ENCODE peak calls at places on chromosomes 3 and 15, in nine cellular contexts. S, M, H, B, U, F, T, D and R are unnamed samples.

GRCh38 chr3:33130144-33130543 is 16.3 kb downstream of the CRTAP start:
- DNase-seq in D (no peak), M (no peak), T (no peak), H (no peak), F (no peak), U (no peak), B (no peak), S (no peak), R (no peak)

GRCh38 chr3:64761729-64762432 is 74.1 kb upstream of the ADAMTS9 start:
- DNase-seq in H (no peak), T (no peak), F (no peak), B (no peak), M (no peak), D (peak), U (no peak), S (no peak), R (no peak)

GRCh38 chr3:129663045-129663446 is 56.6 kb upstream of the PLXND1 start:
- DNase-seq in M (no peak), D (no peak), H (peak), B (no peak), T (no peak), S (no peak), F (no peak), U (no peak), R (no peak)

GRCh38 chr3:64563776-64564175 is 124.0 kb downstream of the ADAMTS9 start:
- DNase-seq in H (no peak), M (no peak), D (no peak), T (no peak), U (no peak), B (no peak), S (no peak), F (no peak), R (no peak)

GRCh38 chr15:73897441-73898261 is 24.3 kb downstream of the TBC1D21 start:
- DNase-seq in S (peak), U (peak), M (peak), F (peak), B (peak), D (peak), T (no peak), H (peak), R (peak)

GRCh38 chr15:49589030-49589429 is 31.6 kb downstream of the FAM227B start:
- DNase-seq in H (no peak), D (no peak), S (no peak), U (peak), T (no peak), M (no peak), F (no peak), B (no peak), R (no peak)

GRCh38 chr15:53059273-53060043 is 269.3 kb upstream of the ONECUT1 start:
- DNase-seq in U (no peak), D (no peak), S (no peak), B (no peak), M (no peak), F (no peak), T (no peak), H (no peak), R (no peak)

GRCh38 chr3:4976109-4976508 is 3.1 kb upstream of the BHLHE40 start:
- DNase-seq in H (no peak), D (no peak), U (peak), T (no peak), S (peak), F (peak), B (peak), M (peak), R (peak)

GRCh38 chr15:77851696-77852095 is 219.0 kb upstream of the LINGO1 start:
- DNase-seq in H (no peak), T (no peak), S (no peak), B (no peak), D (no peak), U (no peak), M (no peak), F (no peak), R (no peak)

GRCh38 chr3:77799280-77799679 is 759.4 kb downstream of the ROBO2 start:
- DNase-seq in D (no peak), M (no peak), U (no peak), S (no peak), B (no peak), T (no peak), H (no peak), F (no peak), R (no peak)

GRCh38 chr3:99878005-99878404 is 60.3 kb downstream of the CMSS1 start:
- DNase-seq in U (peak), F (no peak), M (peak), T (peak), B (no peak), S (peak), H (peak), D (no peak), R (no peak)

GRCh38 chr15:22877607-22878006 is 39.1 kb downstream of the NIPA2 start:
- DNase-seq in F (no peak), B (no peak), U (no peak), H (no peak), S (no peak), D (no peak), T (no peak), M (no peak), R (no peak)

GRCh38 chr15:79315623-79316328 is 4.9 kb downstream of the TMED3 start:
- DNase-seq in U (no peak), F (no peak), H (no peak), M (no peak), B (no peak), D (no peak), S (no peak), T (no peak), R (no peak)

GRCh38 chr3:53134631-53135232 is 4.5 kb upstream of the RFT1 start:
- DNase-seq in B (peak), H (peak), D (no peak), F (peak), M (peak), U (peak), T (no peak), S (peak), R (peak)

GRCh38 chr3:160851629-160852210 is 95.7 kb downstream of the PPM1L start:
- DNase-seq in T (no peak), M (no peak), F (no peak), D (no peak), S (peak), B (no peak), H (no peak), U (no peak), R (no peak)

GRCh38 chr3:112856537-112856936 is 9.9 kb upstream of the CD200R1L start:
- DNase-seq in M (no peak), T (no peak), S (no peak), D (no peak), U (peak), B (no peak), H (no peak), F (no peak), R (no peak)

GRCh38 chr3:191269289-191270085 is 59.7 kb upstream of the CCDC50 start:
- DNase-seq in H (no peak), U (no peak), D (no peak), M (no peak), T (no peak), S (no peak), F (no peak), B (no peak), R (no peak)

GRCh38 chr3:82814660-82815059 is 1053.2 kb upstream of the GBE1 start:
- DNase-seq in M (no peak), H (no peak), U (no peak), D (no peak), B (no peak), T (no peak), F (no peak), S (no peak), R (no peak)

GRCh38 chr15:65792988-65793812 is 1.1 kb upstream of the DENND4A start:
- DNase-seq in U (no peak), F (no peak), H (no peak), D (no peak), B (no peak), T (no peak), S (no peak), M (no peak), R (no peak)

GRCh38 chr3:16399473-16399872 is 114.0 kb downstream of the RFTN1 start:
- DNase-seq in B (no peak), F (no peak), U (no peak), H (peak), M (no peak), T (no peak), D (peak), S (no peak), R (no peak)

GRCh38 chr3:9552252-9552999 is 1.2 kb downstream of the LHFPL4 start:
- DNase-seq in B (peak), D (no peak), S (peak), T (no peak), H (peak), U (peak), M (peak), F (peak), R (peak)

GRCh38 chr3:69865920-69866679 is 126.8 kb downstream of the MITF start:
- DNase-seq in B (no peak), H (no peak), S (no peak), D (no peak), T (no peak), M (no peak), U (no peak), F (no peak), R (no peak)

GRCh38 chr15:76994001-76994400 is 925 bp upstream of the PSTPIP1 start:
- DNase-seq in S (no peak), F (peak), B (no peak), U (peak), H (no peak), M (peak), D (no peak), T (no peak), R (no peak)

GRCh38 chr3:11140054-11140712 is 14.1 kb upstream of the HRH1 start:
- DNase-seq in M (peak), D (no peak), B (no peak), S (peak), H (no peak), U (peak), F (no peak), T (peak), R (no peak)

GRCh38 chr15:55552926-55553325 is 35.2 kb downstream of the PYGO1 start:
- DNase-seq in S (no peak), B (no peak), U (no peak), F (no peak), D (peak), M (no peak), H (peak), T (no peak), R (no peak)

GRCh38 chr3:22029480-22029879 is 278.5 kb upstream of the ZNF385D start:
- DNase-seq in M (no peak), U (no peak), T (no peak), F (no peak), S (no peak), D (no peak), B (no peak), H (no peak), R (no peak)

GRCh38 chr15:75720787-75721461 is 8.3 kb upstream of the CSPG4 start:
- DNase-seq in S (peak), H (no peak), D (peak), M (peak), F (peak), T (no peak), U (peak), B (peak), R (peak)

GRCh38 chr3:114155370-114155821 is 23.5 kb downstream of the DRD3 start:
- DNase-seq in S (peak), F (peak), M (no peak), U (peak), T (no peak), B (no peak), D (no peak), H (peak), R (peak)

GRCh38 chr3:197216914-197217313 is 81.5 kb downstream of the DLG1 start:
- DNase-seq in M (no peak), S (no peak), D (no peak), F (no peak), H (no peak), T (no peak), U (no peak), B (no peak), R (no peak)

GRCh38 chr15:101250931-101251829 is 668 bp downstream of the CHSY1 start:
- DNase-seq in B (no peak), D (no peak), H (peak), T (no peak), U (no peak), F (peak), M (no peak), S (peak), R (peak)

GRCh38 chr3:47910233-47910632 is 106.0 kb downstream of the MAP4 start:
- DNase-seq in U (no peak), M (no peak), S (no peak), D (peak), F (no peak), B (no peak), H (no peak), T (no peak), R (no peak)

GRCh38 chr15:52879862-52880261 is 89.7 kb upstream of the ONECUT1 start:
- DNase-seq in T (no peak), D (no peak), S (no peak), F (no peak), H (no peak), B (no peak), U (no peak), M (no peak), R (peak)

GRCh38 chr15:38164507-38164906 is 88.1 kb upstream of the SPRED1 start:
- DNase-seq in F (no peak), T (no peak), D (no peak), B (no peak), U (no peak), S (no peak), M (no peak), H (no peak), R (no peak)

GRCh38 chr3:123372789-123373534 is 75.9 kb downstream of the ADCY5 start:
- DNase-seq in H (no peak), M (no peak), B (no peak), U (no peak), F (no peak), D (no peak), T (no peak), S (no peak), R (no peak)